ENCODE peak calls at places on chromosomes 2 and 18, in eight cellular contexts. G is psoas muscle, Q is RWPE1, R is stomach, F is cardiac muscle cell, B is body of pancreas, N is adrenal gland, J is fibroblast of lung. C is an unnamed sample.

GRCh38 chr2:42312106-42312505 is 48.9 kb downstream of the COX7A2L start:
- DNase-seq in G (no peak), Q (peak), R (no peak), F (no peak), B (peak), N (no peak), J (no peak), C (no peak)

GRCh38 chr2:72115361-72116080 is 32.1 kb downstream of the CYP26B1 start:
- DNase-seq in G (no peak), Q (peak), R (no peak), F (peak), B (no peak), N (no peak), J (peak), C (peak)

GRCh38 chr18:77110936-77111335 is 21.6 kb downstream of the MBP start:
- DNase-seq in G (peak), Q (no peak), R (no peak), F (no peak), B (no peak), N (peak), J (no peak), C (no peak)

GRCh38 chr2:219392754-219393153 is 5.0 kb upstream of the DNPEP start:
- DNase-seq in G (no peak), Q (no peak), R (no peak), F (no peak), B (no peak), N (no peak), J (no peak), C (no peak)

GRCh38 chr18:61628085-61628484 is 264.7 kb downstream of the RNF152 start:
- DNase-seq in G (no peak), Q (peak), R (no peak), F (no peak), B (no peak), N (no peak), J (no peak), C (no peak)

GRCh38 chr18:56748698-56749268 is 97.6 kb downstream of the WDR7 start:
- DNase-seq in G (no peak), Q (peak), R (no peak), F (peak), B (no peak), N (no peak), J (peak), C (no peak)

GRCh38 chr2:234771985-234772774 is 179.6 kb upstream of the SH3BP4 start:
- DNase-seq in G (no peak), Q (peak), R (no peak), F (peak), B (no peak), N (no peak), J (peak), C (no peak)

GRCh38 chr2:229712125-229712524 is 2.2 kb downstream of the DNER start:
- DNase-seq in G (no peak), Q (no peak), R (no peak), F (peak), B (no peak), N (no peak), J (peak), C (no peak)

GRCh38 chr18:74652392-74652988 is 54.8 kb downstream of the ZNF407 start:
- DNase-seq in G (no peak), Q (peak), R (no peak), F (peak), B (no peak), N (no peak), J (peak), C (no peak)

GRCh38 chr2:143688815-143689214 is 559.6 kb downstream of the ARHGAP15 start:
- DNase-seq in G (no peak), Q (no peak), R (no peak), F (no peak), B (no peak), N (no peak), J (no peak), C (no peak)

GRCh38 chr2:70551156-70551555 is 2.5 kb downstream of the TGFA start:
- DNase-seq in G (no peak), Q (no peak), R (no peak), F (no peak), B (no peak), N (no peak), J (no peak), C (no peak)

GRCh38 chr2:165016772-165017411 is 61.6 kb upstream of the SLC38A11 start:
- DNase-seq in G (no peak), Q (peak), R (no peak), F (peak), B (peak), N (peak), J (peak), C (no peak)

GRCh38 chr2:162123806-162124758 is 28.0 kb downstream of the GCG start:
- DNase-seq in G (no peak), Q (peak), R (no peak), F (peak), B (no peak), N (no peak), J (peak), C (no peak)

GRCh38 chr2:59184281-59185020 is 943.3 kb upstream of the FANCL start:
- DNase-seq in G (no peak), Q (no peak), R (no peak), F (peak), B (no peak), N (no peak), J (peak), C (no peak)

GRCh38 chr2:218876562-218877219 is 4.0 kb upstream of the WNT10A start:
- DNase-seq in G (peak), Q (no peak), R (peak), F (peak), B (peak), N (peak), J (peak), C (no peak)

GRCh38 chr2:110834134-110834827 is 101.9 kb downstream of the ACOXL start:
- DNase-seq in G (no peak), Q (no peak), R (no peak), F (no peak), B (no peak), N (no peak), J (no peak), C (no peak)

GRCh38 chr2:98551316-98551715 is 57.0 kb downstream of the COA5 start:
- DNase-seq in G (no peak), Q (no peak), R (no peak), F (no peak), B (no peak), N (no peak), J (no peak), C (no peak)

DNA sequence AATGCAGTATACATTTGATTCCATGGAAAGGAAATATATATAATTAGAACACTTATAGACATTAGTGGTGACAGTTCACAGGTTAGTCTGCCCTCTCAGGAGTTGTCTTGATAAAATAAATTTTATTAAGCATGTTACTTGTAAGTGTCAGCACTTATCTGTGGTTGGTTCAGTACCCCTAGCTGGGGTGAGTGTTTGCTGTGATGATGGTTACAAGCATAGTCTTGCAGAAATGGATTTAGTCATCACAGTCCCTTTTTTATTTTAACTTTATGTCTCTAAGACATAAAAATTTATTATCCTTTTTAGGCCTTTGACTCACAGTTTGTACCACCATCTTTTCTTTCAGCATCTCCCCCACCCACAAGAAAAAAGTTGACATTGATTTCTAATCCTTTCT is 52.1 kb downstream of the NCK2 start:
- DNase-seq in G (no peak), Q (no peak), R (no peak), F (no peak), B (no peak), N (no peak), J (no peak), C (no peak)
- H3K27ac ChIP-seq in G (no peak), Q (peak), R (peak), F (no peak), B (no peak), N (no peak), J (no peak), C (peak)

GRCh38 chr2:9892236-9892635 is 49.0 kb downstream of the TAF1B start:
- DNase-seq in G (no peak), Q (no peak), R (no peak), F (no peak), B (no peak), N (no peak), J (no peak), C (no peak)

GRCh38 chr2:9897796-9898195 is 53.7 kb upstream of the GRHL1 start:
- DNase-seq in G (no peak), Q (no peak), R (no peak), F (peak), B (no peak), N (no peak), J (peak), C (no peak)

GRCh38 chr2:9897331-9897737 is 54.1 kb downstream of the TAF1B start:
- DNase-seq in G (peak), Q (peak), R (peak), F (peak), B (peak), N (peak), J (peak), C (no peak)

GRCh38 chr2:9895669-9896068 is 52.4 kb downstream of the TAF1B start:
- DNase-seq in G (no peak), Q (peak), R (no peak), F (no peak), B (no peak), N (no peak), J (no peak), C (no peak)

DNA sequence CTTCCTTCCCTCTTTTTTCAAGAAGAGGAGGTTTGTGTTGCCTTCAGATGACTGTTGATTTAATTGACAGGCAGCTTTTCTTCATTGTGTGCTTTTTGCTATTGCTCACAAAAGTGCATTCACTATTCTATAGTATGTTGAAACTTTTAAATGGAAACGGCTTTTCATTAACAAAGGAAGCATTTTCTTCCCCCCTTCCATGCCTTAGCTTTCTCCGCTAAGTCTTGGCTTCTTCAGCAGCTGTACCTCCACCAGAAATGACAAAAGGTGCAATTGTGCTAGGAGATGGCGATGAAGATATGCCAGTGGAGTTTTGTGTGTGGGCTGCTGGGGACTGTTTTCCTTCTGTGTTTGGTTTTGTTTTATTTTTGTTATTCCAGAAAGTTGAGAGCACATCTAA is 52.9 kb downstream of the TAF1B start:
- DNase-seq in G (no peak), Q (no peak), R (no peak), F (no peak), B (no peak), N (no peak), J (no peak), C (no peak)
- H3K27ac ChIP-seq in G (no peak), Q (no peak), R (peak), F (no peak), B (peak), N (no peak), J (no peak), C (no peak)

DNA sequence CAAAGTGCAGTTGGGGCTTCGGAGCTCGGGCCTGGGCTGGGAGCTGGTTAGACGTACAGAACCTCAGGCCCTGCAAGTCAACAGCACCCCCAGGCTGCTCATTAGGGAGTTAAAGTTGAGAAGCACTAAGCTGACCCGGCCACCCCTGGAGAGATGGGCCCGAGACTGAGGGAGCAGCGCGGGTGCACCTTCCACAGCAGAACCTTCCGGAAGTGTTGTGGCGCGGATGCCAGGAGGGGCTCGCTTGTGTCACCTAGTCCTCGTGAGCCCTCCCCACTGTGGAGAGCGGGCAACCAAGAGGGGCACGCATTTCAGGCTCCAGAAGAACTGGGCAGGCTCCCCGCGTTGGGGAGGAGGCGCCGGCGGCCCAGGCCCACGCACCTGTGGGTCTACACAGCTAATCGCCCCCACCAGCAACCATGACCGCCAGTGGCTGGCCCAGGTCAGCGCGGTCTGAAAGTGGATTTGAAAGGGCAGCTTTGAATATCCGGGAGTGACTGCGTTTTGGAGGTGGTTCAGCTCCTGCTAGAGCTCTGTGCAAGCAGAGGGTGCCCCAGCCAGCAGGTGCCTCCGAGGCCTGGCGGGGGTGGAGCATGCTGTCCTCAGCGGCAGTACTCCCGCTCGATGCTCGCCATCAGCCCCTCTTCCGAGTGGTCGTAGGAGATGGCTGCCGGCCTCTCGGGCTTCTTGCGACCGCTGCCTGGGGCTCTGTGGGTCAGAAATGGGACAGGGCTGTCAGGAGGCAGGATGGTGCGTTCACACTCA is 15.1 kb downstream of the KLF11 start:
- DNase-seq in G (no peak), Q (no peak), R (no peak), F (no peak), B (no peak), N (no peak), J (no peak), C (no peak)
- H3K27ac ChIP-seq in G (no peak), Q (peak), R (peak), F (no peak), B (no peak), N (no peak), J (no peak), C (no peak)

DNA sequence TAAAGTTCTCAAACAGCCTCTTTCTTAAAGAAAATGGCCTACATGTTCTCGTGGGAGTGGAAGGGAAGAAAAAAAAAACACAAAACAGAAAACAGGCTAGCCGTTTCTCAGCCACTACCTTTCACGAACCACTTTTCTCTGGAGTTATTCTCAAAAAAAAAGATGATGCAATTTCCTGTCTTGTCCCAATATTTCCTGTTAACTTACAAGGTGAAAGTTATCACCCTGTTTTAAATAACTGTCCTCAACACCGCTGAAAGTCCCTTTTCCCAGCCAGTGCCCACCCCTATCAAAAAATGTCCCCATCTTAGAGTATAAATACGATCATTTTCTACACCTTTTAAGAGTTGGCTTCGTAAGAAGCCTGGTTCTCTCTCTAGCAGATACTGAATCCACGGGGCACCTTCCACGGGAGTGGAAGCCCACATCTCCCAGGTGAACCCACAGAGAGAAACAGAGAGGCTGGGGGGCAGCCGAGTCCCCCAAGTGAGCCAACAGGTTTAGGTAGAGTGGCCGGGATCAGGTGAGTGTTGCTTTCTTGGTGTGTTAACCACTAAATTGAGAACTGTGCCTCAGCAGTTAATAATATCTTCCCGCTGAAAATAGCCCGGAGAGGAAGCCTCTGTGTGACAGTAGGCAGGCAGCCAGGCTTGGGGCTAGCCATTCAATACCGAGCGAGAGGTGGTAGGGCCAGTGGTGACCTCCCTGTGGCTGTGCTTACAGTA is 15.9 kb downstream of the SMAD7 start:
- DNase-seq in G (peak), Q (no peak), R (peak), F (peak), B (peak), N (peak), J (peak), C (peak)
- H3K27ac ChIP-seq in G (peak), Q (peak), R (peak), F (peak), B (peak), N (no peak), J (peak), C (peak)

GRCh38 chr2:25332571-25332970 is 9.2 kb downstream of the DNMT3A start:
- DNase-seq in G (peak), Q (no peak), R (no peak), F (no peak), B (peak), N (no peak), J (no peak), C (no peak)

GRCh38 chr2:25330937-25331336 is 10.8 kb downstream of the DNMT3A start:
- DNase-seq in G (no peak), Q (no peak), R (no peak), F (no peak), B (no peak), N (no peak), J (no peak), C (no peak)

GRCh38 chr2:25333981-25334380 is 7.7 kb downstream of the DNMT3A start:
- DNase-seq in G (peak), Q (no peak), R (no peak), F (no peak), B (no peak), N (no peak), J (no peak), C (no peak)

GRCh38 chr2:25330273-25330672 is 11.5 kb downstream of the DNMT3A start:
- DNase-seq in G (no peak), Q (no peak), R (no peak), F (no peak), B (no peak), N (no peak), J (no peak), C (peak)

GRCh38 chr2:25331686-25332365 is 9.9 kb downstream of the DNMT3A start:
- DNase-seq in G (peak), Q (no peak), R (no peak), F (no peak), B (no peak), N (no peak), J (no peak), C (no peak)
- H3K27ac ChIP-seq in G (peak), Q (no peak), R (peak), F (no peak), B (peak), N (no peak), J (no peak), C (no peak)

GRCh38 chr2:120344991-120345975 is 653 bp upstream of the INHBB start:
- DNase-seq in G (peak), Q (no peak), R (no peak), F (peak), B (no peak), N (no peak), J (no peak), C (no peak)
- H3K27ac ChIP-seq in G (peak), Q (no peak), R (peak), F (no peak), B (no peak), N (no peak), J (no peak), C (peak)

DNA sequence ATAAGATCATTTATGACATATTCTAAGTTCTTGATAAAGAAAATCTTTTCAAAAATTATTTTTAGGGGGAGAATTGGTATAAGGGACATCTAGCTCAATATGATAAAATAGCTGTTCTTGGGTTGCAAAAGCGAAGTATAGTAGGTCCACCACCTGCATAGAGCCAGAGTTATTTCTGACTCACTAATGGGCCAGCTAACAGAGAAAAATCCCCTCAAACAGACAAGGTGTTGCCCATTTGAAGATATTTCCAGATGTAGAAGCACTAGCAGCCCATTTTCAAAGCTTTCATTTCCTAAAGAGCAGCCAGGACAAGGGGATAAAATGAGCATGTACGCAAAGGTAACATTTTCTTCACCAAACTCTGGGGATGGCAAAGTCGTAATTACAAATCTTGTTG is 165.7 kb upstream of the FN1 start:
- DNase-seq in G (no peak), Q (no peak), R (no peak), F (no peak), B (no peak), N (no peak), J (no peak), C (no peak)
- H3K27ac ChIP-seq in G (no peak), Q (no peak), R (no peak), F (no peak), B (no peak), N (no peak), J (no peak), C (no peak)

DNA sequence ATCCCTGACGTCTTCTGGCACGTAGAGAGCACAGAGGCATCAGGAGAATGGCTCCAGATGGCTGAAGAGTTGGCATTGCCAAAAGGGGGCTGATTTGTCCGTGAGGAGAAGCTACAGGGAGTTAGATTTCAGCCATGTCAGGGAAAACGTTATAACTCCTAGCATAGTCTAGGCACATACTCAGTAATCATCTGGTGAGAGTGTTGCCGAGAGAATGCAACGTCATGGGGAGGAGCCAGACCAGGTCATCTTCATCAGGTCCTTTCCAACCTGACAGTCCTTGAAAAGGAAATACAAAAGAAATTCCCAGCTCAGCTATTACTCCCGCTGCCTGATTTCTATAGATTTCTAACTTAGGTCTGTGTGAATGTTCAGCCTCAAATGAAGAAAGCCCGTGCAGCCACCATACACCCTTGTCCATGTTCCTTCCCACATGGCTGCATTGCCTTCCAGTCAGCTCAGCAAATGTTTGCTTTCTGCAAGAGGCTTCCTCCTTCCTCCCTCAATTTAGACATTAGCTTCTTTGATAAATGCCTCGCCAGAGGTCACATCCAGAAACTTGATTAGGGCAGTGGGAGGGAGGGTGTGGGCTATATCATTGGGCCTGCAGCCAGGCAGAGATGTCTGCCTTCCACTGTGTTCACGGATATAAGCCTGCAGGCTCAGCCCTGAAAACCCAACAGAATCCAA is 93.0 kb downstream of the STPG4 start:
- DNase-seq in G (no peak), Q (no peak), R (no peak), F (no peak), B (no peak), N (no peak), J (no peak), C (no peak)
- H3K27ac ChIP-seq in G (no peak), Q (no peak), R (no peak), F (peak), B (no peak), N (no peak), J (peak), C (peak)

GRCh38 chr2:46990231-46990588 is 74.6 kb upstream of the MCFD2 start:
- DNase-seq in G (no peak), Q (no peak), R (no peak), F (no peak), B (no peak), N (no peak), J (no peak), C (no peak)

GRCh38 chr2:46989491-46990230 is 74.1 kb upstream of the MCFD2 start:
- DNase-seq in G (no peak), Q (no peak), R (no peak), F (no peak), B (no peak), N (no peak), J (no peak), C (no peak)

GRCh38 chr2:46991985-46992384 is 76.4 kb upstream of the MCFD2 start:
- DNase-seq in G (no peak), Q (no peak), R (no peak), F (no peak), B (no peak), N (no peak), J (no peak), C (no peak)

GRCh38 chr2:46988230-46988629 is 72.6 kb upstream of the MCFD2 start:
- DNase-seq in G (no peak), Q (no peak), R (no peak), F (no peak), B (no peak), N (no peak), J (no peak), C (no peak)

GRCh38 chr2:46988733-46989481 is 73.3 kb upstream of the MCFD2 start:
- DNase-seq in G (peak), Q (no peak), R (peak), F (no peak), B (peak), N (no peak), J (no peak), C (no peak)
- H3K27ac ChIP-seq in G (peak), Q (peak), R (peak), F (no peak), B (peak), N (peak), J (no peak), C (peak)